ENCODE peak calls at places on chromosomes 13 and 19, in eight cellular contexts. X, K, A, V, H, L, Y and M are unnamed samples.

GRCh38 chr13:52405767-52406494 is at the start of gene THSD1:
- DNase-seq in X (peak), K (no peak), A (peak), V (peak), H (peak), L (peak), Y (peak), M (peak)

GRCh38 chr13:92137519-92137918 is 739.1 kb downstream of the GPC5 start:
- DNase-seq in X (no peak), K (no peak), A (no peak), V (no peak), H (no peak), L (no peak), Y (no peak), M (no peak)

GRCh38 chr13:41411536-41411935 is 45.8 kb upstream of the RGCC start:
- DNase-seq in X (no peak), K (peak), A (peak), V (no peak), H (no peak), L (no peak), Y (peak), M (no peak)

GRCh38 chr13:97627566-97627965 is 193.6 kb downstream of the RAP2A start:
- DNase-seq in X (no peak), K (peak), A (peak), V (peak), H (no peak), L (no peak), Y (peak), M (no peak)

GRCh38 chr19:13209797-13210775 is 59.9 kb downstream of the IER2 start:
- DNase-seq in X (no peak), K (no peak), A (no peak), V (no peak), H (no peak), L (no peak), Y (no peak), M (no peak)

GRCh38 chr19:10694706-10695105 is 6.5 kb upstream of the QTRT1 start:
- DNase-seq in X (no peak), K (no peak), A (no peak), V (no peak), H (no peak), L (no peak), Y (no peak), M (no peak)

GRCh38 chr13:111210488-111210887 is 95.4 kb downstream of the ARHGEF7 start:
- DNase-seq in X (no peak), K (no peak), A (no peak), V (no peak), H (no peak), L (no peak), Y (no peak), M (no peak)

GRCh38 chr19:18666304-18666703 is 17.2 kb upstream of the CRTC1 start:
- DNase-seq in X (no peak), K (no peak), A (no peak), V (no peak), H (no peak), L (no peak), Y (no peak), M (no peak)

GRCh38 chr19:40420766-40421467 is 4.9 kb downstream of the SERTAD1 start:
- DNase-seq in X (peak), K (peak), A (peak), V (peak), H (peak), L (peak), Y (peak), M (peak)

GRCh38 chr13:28822161-28822560 is 2.0 kb downstream of the MTUS2 start:
- DNase-seq in X (no peak), K (no peak), A (no peak), V (no peak), H (no peak), L (no peak), Y (no peak), M (no peak)

GRCh38 chr13:50644081-50644871 is 199.2 kb downstream of the DLEU7 start:
- DNase-seq in X (no peak), K (no peak), A (no peak), V (no peak), H (no peak), L (no peak), Y (no peak), M (no peak)

GRCh38 chr13:52156724-52157251 is 2.6 kb downstream of the NEK3 start:
- DNase-seq in X (no peak), K (no peak), A (no peak), V (no peak), H (no peak), L (no peak), Y (no peak), M (no peak)

GRCh38 chr13:94950303-94950702 is 238.0 kb upstream of the SOX21 start:
- DNase-seq in X (no peak), K (peak), A (no peak), V (no peak), H (no peak), L (no peak), Y (no peak), M (no peak)

GRCh38 chr13:48790199-48790598 is 136.5 kb downstream of the CYSLTR2 start:
- DNase-seq in X (no peak), K (no peak), A (no peak), V (no peak), H (no peak), L (no peak), Y (no peak), M (no peak)

GRCh38 chr13:102091231-102091630 is 310.6 kb downstream of the FGF14 start:
- DNase-seq in X (peak), K (no peak), A (no peak), V (no peak), H (no peak), L (no peak), Y (peak), M (no peak)

GRCh38 chr19:1245884-1246816 is 2.2 kb upstream of the MIDN start:
- DNase-seq in X (no peak), K (no peak), A (no peak), V (peak), H (peak), L (peak), Y (no peak), M (no peak)

GRCh38 chr13:33251131-33251629 is 34.4 kb downstream of the STARD13 start:
- DNase-seq in X (no peak), K (no peak), A (no peak), V (no peak), H (no peak), L (no peak), Y (no peak), M (no peak)

GRCh38 chr19:12864721-12865715 is 16.2 kb downstream of the DNASE2 start:
- DNase-seq in X (no peak), K (no peak), A (no peak), V (no peak), H (peak), L (peak), Y (no peak), M (no peak)

GRCh38 chr19:31378404-31378803 is 29.2 kb upstream of the TSHZ3 start:
- DNase-seq in X (no peak), K (no peak), A (peak), V (peak), H (peak), L (no peak), Y (peak), M (no peak)

GRCh38 chr19:919157-920050 is 2.3 kb downstream of the KISS1R start:
- DNase-seq in X (peak), K (no peak), A (no peak), V (no peak), H (no peak), L (no peak), Y (no peak), M (no peak)

GRCh38 chr13:50911051-50911690 is 1.6 kb downstream of the RNASEH2B start:
- DNase-seq in X (no peak), K (peak), A (no peak), V (no peak), H (no peak), L (no peak), Y (no peak), M (no peak)

GRCh38 chr19:14686411-14686810 is 3.4 kb upstream of the ZNF333 start:
- DNase-seq in X (no peak), K (no peak), A (no peak), V (no peak), H (peak), L (no peak), Y (peak), M (no peak)

GRCh38 chr19:48480151-48480475 is 10.9 kb downstream of the CYTH2 start:
- DNase-seq in X (no peak), K (no peak), A (peak), V (peak), H (peak), L (peak), Y (no peak), M (no peak)

GRCh38 chr13:44106231-44107152 is 226.8 kb downstream of the LACC1 start:
- DNase-seq in X (no peak), K (no peak), A (peak), V (no peak), H (no peak), L (no peak), Y (peak), M (no peak)

GRCh38 chr13:70188567-70188966 is 80.3 kb upstream of the KLHL1 start:
- DNase-seq in X (no peak), K (no peak), A (no peak), V (no peak), H (no peak), L (no peak), Y (no peak), M (no peak)

GRCh38 chr13:41148421-41149283 is 16.1 kb upstream of the KBTBD6 start:
- DNase-seq in X (no peak), K (no peak), A (no peak), V (no peak), H (no peak), L (no peak), Y (peak), M (no peak)

GRCh38 chr19:28063702-28064101 is 1149.2 kb downstream of the UQCRFS1 start:
- DNase-seq in X (no peak), K (no peak), A (no peak), V (no peak), H (no peak), L (no peak), Y (no peak), M (no peak)

GRCh38 chr13:109787135-109787954 is 962 bp upstream of the IRS2 start:
- DNase-seq in X (peak), K (peak), A (no peak), V (peak), H (peak), L (peak), Y (no peak), M (peak)

GRCh38 chr19:46818812-46819211 is 30.4 kb upstream of the SLC1A5 start:
- DNase-seq in X (peak), K (peak), A (no peak), V (no peak), H (no peak), L (no peak), Y (peak), M (no peak)

GRCh38 chr19:49188626-49189200 is 31.1 kb downstream of the TRPM4 start:
- DNase-seq in X (peak), K (peak), A (no peak), V (no peak), H (no peak), L (no peak), Y (no peak), M (no peak)

GRCh38 chr19:47821460-47822020 is at the start of gene CRX:
- DNase-seq in X (no peak), K (no peak), A (no peak), V (no peak), H (no peak), L (no peak), Y (no peak), M (no peak)

GRCh38 chr19:47095707-47096704 is 17.6 kb downstream of the ZC3H4 start:
- DNase-seq in X (no peak), K (no peak), A (no peak), V (no peak), H (peak), L (peak), Y (peak), M (peak)

GRCh38 chr13:79898202-79898826 is 417.4 kb downstream of the NDFIP2 start:
- DNase-seq in X (no peak), K (no peak), A (no peak), V (no peak), H (no peak), L (no peak), Y (no peak), M (no peak)

DNA sequence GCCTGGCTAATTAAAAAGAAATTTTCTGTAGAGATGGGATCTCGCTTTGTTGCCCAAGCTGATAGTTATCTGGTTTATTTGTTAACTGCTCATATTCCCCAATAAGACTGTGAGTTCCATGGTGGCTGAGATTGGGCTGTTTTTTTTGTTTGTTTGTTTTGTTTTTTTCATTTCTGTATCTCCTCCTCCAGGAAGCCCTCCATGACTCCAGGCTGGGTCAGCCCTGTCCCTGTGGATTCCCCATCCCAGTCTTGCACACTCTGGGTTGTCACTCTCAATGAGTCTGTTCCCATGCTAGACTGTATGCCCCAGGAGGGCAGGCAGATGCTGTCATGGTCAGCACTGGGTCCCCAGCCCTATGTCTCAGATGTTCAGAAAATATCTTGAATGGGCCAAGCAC is 2.9 kb downstream of the EML2 start:
- DNase-seq in X (no peak), K (no peak), A (no peak), V (no peak), H (no peak), L (no peak), Y (no peak), M (no peak)
- TF ChIP-seq EP300 in X (no peak), K (no peak), A (no peak), V (no peak), H (no peak), L (no peak), Y (no peak), M (no peak)

GRCh38 chr13:21625366-21625765 is 21.4 kb upstream of the MICU2 start:
- DNase-seq in X (no peak), K (peak), A (no peak), V (no peak), H (peak), L (no peak), Y (peak), M (no peak)
- TF ChIP-seq CTCF in X (peak), K (peak), A (no peak), V (no peak), H (peak), L (no peak), Y (peak), M (no peak)

GRCh38 chr19:35349614-35350521 is 2.2 kb downstream of the FFAR1 start:
- DNase-seq in X (peak), K (peak), A (no peak), V (peak), H (no peak), L (no peak), Y (no peak), M (peak)

GRCh38 chr19:35352177-35352447 is 4.4 kb downstream of the FFAR1 start:
- DNase-seq in X (no peak), K (no peak), A (no peak), V (peak), H (no peak), L (no peak), Y (no peak), M (no peak)

GRCh38 chr19:35348909-35349611 is 1.4 kb downstream of the FFAR1 start:
- DNase-seq in X (peak), K (peak), A (no peak), V (peak), H (no peak), L (no peak), Y (no peak), M (peak)

GRCh38 chr19:35351441-35352176 is 3.9 kb downstream of the FFAR1 start:
- DNase-seq in X (peak), K (peak), A (no peak), V (peak), H (no peak), L (no peak), Y (no peak), M (no peak)

GRCh38 chr19:35350591-35350990 is 2.9 kb downstream of the FFAR1 start:
- DNase-seq in X (peak), K (no peak), A (no peak), V (peak), H (no peak), L (no peak), Y (no peak), M (peak)
- TF ChIP-seq EP300 in X (no peak), K (no peak), A (no peak), V (no peak), H (no peak), L (no peak), Y (no peak), M (no peak)

GRCh38 chr19:2478324-2478755 is 2.4 kb downstream of the GADD45B start:
- DNase-seq in X (peak), K (no peak), A (peak), V (peak), H (peak), L (peak), Y (peak), M (peak)
- TF ChIP-seq CTCF in X (no peak), K (no peak), A (no peak), V (no peak), H (peak), L (peak), Y (no peak), M (peak)

DNA sequence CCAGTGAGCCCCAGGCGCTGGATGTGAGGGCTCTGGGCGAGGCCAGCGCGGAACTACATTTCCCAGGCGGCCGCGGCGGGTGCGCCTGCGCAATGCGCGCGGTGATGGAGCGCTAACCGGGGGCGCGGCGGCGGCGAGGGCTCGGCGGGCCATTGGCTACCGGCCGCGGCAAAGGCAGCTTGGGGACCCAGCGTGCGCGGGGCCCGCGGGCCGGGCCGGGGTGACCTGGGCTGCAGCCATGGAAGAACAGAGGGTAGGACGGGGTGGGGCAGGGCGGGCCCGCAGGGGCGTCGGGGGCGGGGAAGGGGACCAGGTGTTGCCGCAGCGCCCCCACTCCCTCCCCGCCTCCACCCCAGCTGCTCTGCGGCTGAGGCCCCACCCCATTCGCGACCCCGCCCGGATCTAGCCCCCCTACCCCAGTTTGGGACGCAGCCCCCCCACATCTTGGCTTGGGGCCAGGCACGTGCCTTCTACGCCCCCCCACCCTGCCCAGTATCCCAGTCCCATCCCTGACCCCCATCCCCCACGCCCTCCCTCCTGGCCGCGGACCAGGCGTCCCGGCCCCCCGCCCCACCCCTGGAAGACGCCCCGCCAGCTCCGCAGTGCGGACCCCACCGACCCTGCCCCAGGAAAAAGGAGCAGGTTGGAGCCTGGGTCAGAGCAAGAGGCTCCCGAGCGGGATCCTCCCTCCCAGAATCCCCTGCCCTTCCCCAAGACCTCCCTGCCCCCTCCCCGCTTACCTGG is at the start of gene FSD1:
- DNase-seq in X (peak), K (peak), A (no peak), V (no peak), H (no peak), L (no peak), Y (peak), M (no peak)
- TF ChIP-seq EP300 in X (no peak), K (no peak), A (no peak), V (no peak), H (no peak), L (no peak), Y (no peak), M (no peak)

GRCh38 chr13:107867701-107868661 is 347.4 kb downstream of the LIG4 start:
- DNase-seq in X (peak), K (peak), A (no peak), V (no peak), H (no peak), L (peak), Y (peak), M (no peak)
- TF ChIP-seq CTCF in X (peak), K (no peak), A (no peak), V (no peak), H (no peak), L (no peak), Y (peak), M (no peak)

DNA sequence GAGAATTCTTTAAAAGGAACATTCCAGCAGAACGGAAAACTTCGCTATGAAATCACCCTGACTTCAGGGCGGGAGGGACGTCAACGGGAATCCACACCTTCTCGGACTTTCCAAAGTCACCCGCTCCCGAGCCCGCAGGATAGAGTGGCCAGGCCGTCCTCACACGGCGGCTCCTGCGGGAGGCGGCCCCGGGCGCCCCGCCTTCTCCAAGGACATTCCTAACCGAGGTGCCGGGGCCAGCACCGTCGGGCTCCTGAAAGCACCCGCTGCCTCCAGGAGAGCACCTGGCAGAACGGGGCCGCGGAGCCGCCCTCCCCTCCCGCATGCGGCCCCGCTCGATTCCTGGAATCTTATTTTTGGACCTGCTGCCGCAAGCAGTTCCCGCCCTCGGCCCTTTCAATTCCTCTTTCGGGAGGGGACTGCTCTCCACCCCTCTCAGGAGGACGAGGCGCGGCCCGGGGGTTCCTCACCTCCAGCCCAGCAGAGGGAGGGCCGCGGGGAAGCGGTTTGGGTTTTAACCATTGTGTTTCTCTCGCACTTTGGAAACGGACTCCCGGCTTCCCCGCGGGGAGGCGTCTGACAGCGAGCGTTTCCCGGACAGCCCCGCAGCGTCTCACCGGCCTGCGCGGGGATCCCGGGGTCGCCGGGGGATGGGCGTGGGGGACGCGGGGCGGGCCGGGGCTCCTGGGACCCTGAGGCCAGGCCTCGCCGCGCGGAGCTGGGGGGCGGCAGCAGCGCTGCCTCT is 938 bp downstream of the GAS6 start:
- DNase-seq in X (peak), K (peak), A (no peak), V (peak), H (peak), L (peak), Y (no peak), M (peak)
- TF ChIP-seq EP300 in X (no peak), K (no peak), A (no peak), V (no peak), H (peak), L (peak), Y (no peak), M (no peak)